ENCODE peak calls at places on chromosomes 2 and 18, in five cellular contexts. G, C, K, T and X are unnamed samples.

GRCh38 chr2:129160879-129161278 is 818.6 kb upstream of the RAB6C start:
- DNase-seq in G (no peak), C (no peak), K (no peak), T (no peak), X (no peak)

GRCh38 chr2:201654611-201655384 is 11.5 kb upstream of the TMEM237 start:
- DNase-seq in G (no peak), C (no peak), K (no peak), T (no peak), X (no peak)

GRCh38 chr2:101106453-101107181 is 44.6 kb downstream of the TBC1D8 start:
- DNase-seq in G (no peak), C (peak; percentile 44), K (no peak), T (no peak), X (peak; percentile 51)

GRCh38 chr2:128640166-128640846 is 321.6 kb upstream of the HS6ST1 start:
- DNase-seq in G (no peak), C (no peak), K (no peak), T (no peak), X (no peak)

GRCh38 chr2:199457147-199458016 is at the start of gene SATB2:
- DNase-seq in G (no peak), C (peak; percentile 3), K (peak; percentile 71), T (no peak), X (peak; percentile 51)

GRCh38 chr18:79378416-79379250 is 17.1 kb upstream of the NFATC1 start:
- DNase-seq in G (peak; percentile 85), C (peak; percentile 55), K (no peak), T (no peak), X (peak; percentile 46)

GRCh38 chr2:120738786-120739771 is 3.4 kb downstream of the GLI2 start:
- DNase-seq in G (no peak), C (peak; percentile 29), K (no peak), T (no peak), X (no peak)

GRCh38 chr2:153953761-153954160 is 82.0 kb downstream of the GALNT13 start:
- DNase-seq in G (no peak), C (no peak), K (no peak), T (no peak), X (no peak)

GRCh38 chr18:34723143-34723542 is 13.0 kb downstream of the DTNA start:
- DNase-seq in G (no peak), C (no peak), K (no peak), T (no peak), X (no peak)

GRCh38 chr2:172783091-172783898 is 47.6 kb downstream of the RAPGEF4 start:
- DNase-seq in G (no peak), C (peak; percentile 75), K (peak; percentile 50), T (no peak), X (no peak)